ENCODE peak calls at places on chromosomes 11 and 22, in nine cellular contexts. H is heart left ventricle; Y is adrenal gland; N is NCI-H1417; X is cardiac fibroblast; G is coronary artery; A is NCI-H1436 treated with DMSO at 0.1 percent for 48 hours; U is CD8-positive, alpha-beta T cell; J is effector memory CD4-positive, alpha-beta T cell. T is an unnamed sample.

GRCh38 chr22:19840955-19841640 is 13.6 kb downstream of the GNB1L start:
- DNase-seq in U (no peak), G (no peak), Y (no peak), X (no peak), H (no peak), N (no peak), J (no peak), A (no peak), T (no peak)

GRCh38 chr22:20550851-20551744 is 43.7 kb downstream of the MED15 start:
- DNase-seq in U (peak), Y (peak), G (peak), N (no peak), A (no peak), X (peak), J (peak), H (no peak), T (no peak)

GRCh38 chr11:123505546-123506299 is 75.7 kb downstream of the GRAMD1B start:
- DNase-seq in X (no peak), Y (no peak), A (no peak), G (no peak), H (no peak), J (no peak), N (no peak), U (no peak), T (no peak)

GRCh38 chr11:95318459-95318858 is 87.5 kb upstream of the SESN3 start:
- DNase-seq in U (no peak), J (no peak), H (no peak), X (peak), N (no peak), G (no peak), Y (no peak), A (no peak), T (no peak)

GRCh38 chr22:46634011-46634699 is 14.0 kb downstream of the GRAMD4 start:
- DNase-seq in N (no peak), U (no peak), A (no peak), Y (no peak), X (no peak), G (no peak), H (no peak), J (no peak), T (no peak)

GRCh38 chr11:56122073-56122472 is at the start of gene OR8H3:
- DNase-seq in H (no peak), X (no peak), N (no peak), A (no peak), Y (no peak), J (no peak), G (no peak), U (no peak), T (no peak)

GRCh38 chr11:16917941-16918340 is 96.3 kb downstream of the PLEKHA7 start:
- DNase-seq in U (no peak), G (no peak), Y (no peak), X (no peak), A (no peak), J (no peak), H (no peak), N (no peak), T (no peak)

GRCh38 chr11:12838463-12839120 is 164.4 kb downstream of the TEAD1 start:
- DNase-seq in H (no peak), U (no peak), Y (no peak), X (peak), J (no peak), G (no peak), A (no peak), N (no peak), T (no peak)

GRCh38 chr11:11025087-11025486 is 167.2 kb upstream of the ZBED5 start:
- DNase-seq in Y (no peak), J (no peak), U (no peak), G (no peak), N (no peak), H (no peak), A (no peak), X (no peak), T (no peak)

GRCh38 chr11:47052576-47052975 is 116.0 kb downstream of the CSTPP1 start:
- DNase-seq in U (no peak), H (no peak), G (no peak), Y (no peak), J (no peak), A (no peak), X (no peak), N (no peak), T (no peak)

GRCh38 chr11:86370922-86371614 is 3.6 kb upstream of the CCDC81 start:
- DNase-seq in X (peak), A (no peak), N (no peak), G (no peak), Y (no peak), U (no peak), H (no peak), J (no peak), T (no peak)

T was measured in NCI-H2081 treated with DMSO at 0.1 percent for 48 hours.